ENCODE peak calls at places on chromosomes 11 and 22, in seven cellular contexts. One of them, this sample, is unnamed.

GRCh38 chr11:119192111-119192510 is 6.8 kb downstream of the NHERF4 start:
- DNase-seq in CD8-positive, alpha-beta T cell: no peak
- DNase-seq in ovary: no peak
- DNase-seq in mucosa of descending colon: no peak
- DNase-seq in pancreas: no peak
- DNase-seq in neuronal stem cell: no peak
- DNase-seq in endodermal cell: no peak
- DNase-seq in this sample: no peak

GRCh38 chr22:30564045-30564765 is 10.3 kb downstream of the GAL3ST1 start:
- DNase-seq in CD8-positive, alpha-beta T cell: no peak
- DNase-seq in ovary: no peak
- DNase-seq in mucosa of descending colon: no peak
- DNase-seq in pancreas: no peak
- DNase-seq in neuronal stem cell: no peak
- DNase-seq in endodermal cell: no peak
- DNase-seq in this sample: no peak

GRCh38 chr11:96055706-96056387 is 131.9 kb upstream of the MTMR2 start:
- DNase-seq in CD8-positive, alpha-beta T cell: no peak
- DNase-seq in ovary: no peak
- DNase-seq in mucosa of descending colon: no peak
- DNase-seq in pancreas: no peak
- DNase-seq in neuronal stem cell: peak; percentile 6
- DNase-seq in endodermal cell: peak; percentile 67
- DNase-seq in this sample: no peak

GRCh38 chr11:77069969-77070582 is 3.3 kb downstream of the CAPN5 start:
- DNase-seq in CD8-positive, alpha-beta T cell: no peak
- DNase-seq in ovary: no peak
- DNase-seq in mucosa of descending colon: no peak
- DNase-seq in pancreas: no peak
- DNase-seq in neuronal stem cell: no peak
- DNase-seq in endodermal cell: peak; percentile 27
- DNase-seq in this sample: no peak

GRCh38 chr22:41893591-41894375 is 21.1 kb downstream of the SHISA8 start:
- DNase-seq in CD8-positive, alpha-beta T cell: no peak
- DNase-seq in ovary: no peak
- DNase-seq in mucosa of descending colon: no peak
- DNase-seq in pancreas: no peak
- DNase-seq in neuronal stem cell: no peak
- DNase-seq in endodermal cell: no peak
- DNase-seq in this sample: no peak

GRCh38 chr11:66619080-66619554 is 2.7 kb downstream of the RBM14 start:
- DNase-seq in CD8-positive, alpha-beta T cell: peak; percentile 24
- DNase-seq in ovary: no peak
- DNase-seq in mucosa of descending colon: no peak
- DNase-seq in pancreas: no peak
- DNase-seq in neuronal stem cell: no peak
- DNase-seq in endodermal cell: no peak
- DNase-seq in this sample: no peak

GRCh38 chr11:114610984-114611944 is 15.7 kb upstream of the NXPE4 start:
- DNase-seq in CD8-positive, alpha-beta T cell: no peak
- DNase-seq in ovary: no peak
- DNase-seq in mucosa of descending colon: no peak
- DNase-seq in pancreas: no peak
- DNase-seq in neuronal stem cell: no peak
- DNase-seq in endodermal cell: peak; percentile 9
- DNase-seq in this sample: no peak

GRCh38 chr11:3822312-3822711 is 14.0 kb downstream of the PGAP2 start:
- DNase-seq in CD8-positive, alpha-beta T cell: no peak
- DNase-seq in ovary: no peak
- DNase-seq in mucosa of descending colon: no peak
- DNase-seq in pancreas: no peak
- DNase-seq in neuronal stem cell: no peak
- DNase-seq in endodermal cell: no peak
- DNase-seq in this sample: no peak

GRCh38 chr11:73257342-73258103 is 14.6 kb upstream of the P2RY6 start:
- DNase-seq in CD8-positive, alpha-beta T cell: no peak
- DNase-seq in ovary: peak; percentile 55
- DNase-seq in mucosa of descending colon: no peak
- DNase-seq in pancreas: no peak
- DNase-seq in neuronal stem cell: no peak
- DNase-seq in endodermal cell: peak; percentile 58
- DNase-seq in this sample: no peak

GRCh38 chr22:35921777-35922176 is 106.8 kb downstream of the RBFOX2 start:
- DNase-seq in CD8-positive, alpha-beta T cell: no peak
- DNase-seq in ovary: peak; percentile 51
- DNase-seq in mucosa of descending colon: no peak
- DNase-seq in pancreas: peak; percentile 75
- DNase-seq in neuronal stem cell: peak; percentile 36
- DNase-seq in endodermal cell: peak; percentile 88
- DNase-seq in this sample: peak; percentile 58

GRCh38 chr11:62208785-62209144 is 292 bp downstream of the SCGB2A1 start:
- DNase-seq in CD8-positive, alpha-beta T cell: no peak
- DNase-seq in ovary: no peak
- DNase-seq in mucosa of descending colon: no peak
- DNase-seq in pancreas: no peak
- DNase-seq in neuronal stem cell: no peak
- DNase-seq in endodermal cell: no peak
- DNase-seq in this sample: no peak

GRCh38 chr11:76823481-76824028 is 37.2 kb upstream of the ACER3 start:
- DNase-seq in CD8-positive, alpha-beta T cell: no peak
- DNase-seq in ovary: no peak
- DNase-seq in mucosa of descending colon: no peak
- DNase-seq in pancreas: no peak
- DNase-seq in neuronal stem cell: no peak
- DNase-seq in endodermal cell: peak; percentile 49
- DNase-seq in this sample: no peak

GRCh38 chr11:13160302-13160701 is 117.3 kb upstream of the BMAL1 start:
- DNase-seq in CD8-positive, alpha-beta T cell: no peak
- DNase-seq in ovary: no peak
- DNase-seq in mucosa of descending colon: no peak
- DNase-seq in pancreas: no peak
- DNase-seq in neuronal stem cell: no peak
- DNase-seq in endodermal cell: no peak
- DNase-seq in this sample: no peak

GRCh38 chr11:70865356-70865755 is 387.0 kb downstream of the SHANK2 start:
- DNase-seq in CD8-positive, alpha-beta T cell: no peak
- DNase-seq in ovary: no peak
- DNase-seq in mucosa of descending colon: no peak
- DNase-seq in pancreas: no peak
- DNase-seq in neuronal stem cell: no peak
- DNase-seq in endodermal cell: no peak
- DNase-seq in this sample: no peak

GRCh38 chr22:36853407-36854099 is 7.3 kb upstream of the NCF4 start:
- DNase-seq in CD8-positive, alpha-beta T cell: peak; percentile 76
- DNase-seq in ovary: no peak
- DNase-seq in mucosa of descending colon: peak; percentile 82
- DNase-seq in pancreas: peak; percentile 47
- DNase-seq in neuronal stem cell: peak; percentile 61
- DNase-seq in endodermal cell: peak; percentile 97
- DNase-seq in this sample: peak; percentile 71

GRCh38 chr11:75193271-75193670 is 42.4 kb downstream of the SLCO2B1 start:
- DNase-seq in CD8-positive, alpha-beta T cell: no peak
- DNase-seq in ovary: no peak
- DNase-seq in mucosa of descending colon: no peak
- DNase-seq in pancreas: no peak
- DNase-seq in neuronal stem cell: no peak
- DNase-seq in endodermal cell: no peak
- DNase-seq in this sample: no peak

GRCh38 chr11:110123003-110123402 is 29.8 kb downstream of the ZC3H12C start:
- DNase-seq in CD8-positive, alpha-beta T cell: no peak
- DNase-seq in ovary: no peak
- DNase-seq in mucosa of descending colon: no peak
- DNase-seq in pancreas: no peak
- DNase-seq in neuronal stem cell: no peak
- DNase-seq in endodermal cell: no peak
- DNase-seq in this sample: no peak

DNA sequence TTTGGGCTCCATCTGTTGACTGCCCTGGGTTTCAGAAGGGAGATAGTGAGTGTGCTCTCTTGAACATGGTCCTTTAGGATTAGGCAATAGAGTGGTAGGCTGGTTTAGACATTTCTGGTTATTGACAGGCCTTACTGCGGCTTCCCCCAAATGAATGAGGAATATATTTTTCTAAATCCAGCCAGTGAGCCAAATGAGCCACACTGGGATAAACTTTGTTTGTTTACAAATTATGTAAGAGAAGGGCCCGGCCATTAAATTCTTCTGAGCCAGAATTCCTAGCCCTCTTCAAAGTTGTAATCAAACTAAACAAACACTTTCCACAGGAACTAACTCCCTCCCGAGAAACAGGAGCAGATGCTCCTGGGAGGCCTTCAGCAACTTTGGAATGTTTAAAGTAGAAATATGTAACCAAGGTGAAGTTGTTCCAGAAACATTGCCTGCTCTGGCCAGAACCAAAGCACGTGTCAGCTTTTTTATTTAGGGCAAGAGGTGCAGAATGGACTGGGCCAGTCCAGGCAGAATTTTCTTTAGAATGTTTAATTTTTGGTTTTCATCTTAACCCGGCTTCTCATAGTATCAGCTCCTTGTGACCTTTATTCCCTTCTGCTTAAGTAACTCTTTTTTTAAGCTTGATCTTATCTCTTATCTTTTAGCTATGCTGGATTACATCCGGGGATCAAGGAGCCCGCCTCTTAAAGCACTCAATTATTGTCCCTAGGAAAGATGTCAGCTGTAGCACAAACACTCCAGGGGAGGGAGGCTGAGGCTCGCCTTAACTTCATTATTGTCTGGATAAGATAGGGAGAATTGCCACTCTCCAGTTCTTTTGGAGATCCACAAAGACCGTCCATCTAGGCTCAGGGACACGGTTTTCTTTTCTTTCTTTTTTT is 28.7 kb downstream of the ZNRF3 start:
- DNase-seq in CD8-positive, alpha-beta T cell: no peak
- DNase-seq in ovary: no peak
- DNase-seq in mucosa of descending colon: no peak
- DNase-seq in pancreas: no peak
- DNase-seq in neuronal stem cell: no peak
- DNase-seq in endodermal cell: no peak
- DNase-seq in this sample: no peak
- H3K4me1 ChIP-seq in CD8-positive, alpha-beta T cell: no peaks in the 10 kb centered on the region
- H3K4me1 ChIP-seq in ovary: peaks cover 30% of the 10 kb centered on the region
- H3K4me1 ChIP-seq in mucosa of descending colon: peaks cover 21% of the 10 kb centered on the region
- H3K4me1 ChIP-seq in pancreas: peaks cover 9% of the 10 kb centered on the region
- H3K4me1 ChIP-seq in neuronal stem cell: peaks cover 14% of the 10 kb centered on the region
- H3K4me1 ChIP-seq in endodermal cell: peaks cover 12% of the 10 kb centered on the region
- H3K4me1 ChIP-seq in this sample: peaks cover 43% of the 10 kb centered on the region

DNA sequence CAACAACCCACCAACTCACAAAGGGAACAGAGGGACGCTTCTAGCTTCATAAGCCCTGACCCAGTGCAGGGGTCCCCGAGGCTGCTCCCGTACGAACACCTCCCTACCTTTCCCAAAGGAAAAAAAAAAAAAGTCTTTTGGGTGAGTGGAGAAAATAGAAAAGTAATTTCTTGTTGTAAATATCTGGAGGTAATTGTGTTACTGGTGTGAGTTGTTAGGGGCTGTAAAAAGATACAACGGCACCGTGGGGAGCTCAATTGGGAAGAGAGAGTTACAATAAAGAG is 3.4 kb downstream of the PAX6 start:
- DNase-seq in CD8-positive, alpha-beta T cell: no peak
- DNase-seq in ovary: no peak
- DNase-seq in mucosa of descending colon: no peak
- DNase-seq in pancreas: no peak
- DNase-seq in neuronal stem cell: no peak
- DNase-seq in endodermal cell: no peak
- DNase-seq in this sample: no peak
- H3K4me1 ChIP-seq in CD8-positive, alpha-beta T cell: peaks cover 61% of the 10 kb centered on the region
- H3K4me1 ChIP-seq in ovary: peaks cover 12% of the 10 kb centered on the region
- H3K4me1 ChIP-seq in mucosa of descending colon: peaks cover 38% of the 10 kb centered on the region
- H3K4me1 ChIP-seq in pancreas: peaks cover 8% of the 10 kb centered on the region
- H3K4me1 ChIP-seq in neuronal stem cell: peaks cover 32% of the 10 kb centered on the region
- H3K4me1 ChIP-seq in endodermal cell: peaks cover 18% of the 10 kb centered on the region
- H3K4me1 ChIP-seq in this sample: peaks cover 48% of the 10 kb centered on the region

GRCh38 chr11:45920531-45921477 is 1.7 kb upstream of the LARGE2 start:
- DNase-seq in CD8-positive, alpha-beta T cell: no peak
- DNase-seq in ovary: no peak
- DNase-seq in mucosa of descending colon: peak; percentile 16
- DNase-seq in pancreas: no peak
- DNase-seq in neuronal stem cell: no peak
- DNase-seq in endodermal cell: no peak
- DNase-seq in this sample: peak; percentile 26
- H3K4me1 ChIP-seq in CD8-positive, alpha-beta T cell: peaks cover 26% of the 10 kb centered on the region
- H3K4me1 ChIP-seq in ovary: no peaks in the 10 kb centered on the region
- H3K4me1 ChIP-seq in mucosa of descending colon: peaks cover 26% of the 10 kb centered on the region
- H3K4me1 ChIP-seq in pancreas: peaks cover 19% of the 10 kb centered on the region
- H3K4me1 ChIP-seq in neuronal stem cell: peaks cover 27% of the 10 kb centered on the region
- H3K4me1 ChIP-seq in endodermal cell: peaks cover 2% of the 10 kb centered on the region
- H3K4me1 ChIP-seq in this sample: peaks cover 21% of the 10 kb centered on the region

GRCh38 chr22:45504703-45505341 is 2.1 kb downstream of the FBLN1 start:
- DNase-seq in CD8-positive, alpha-beta T cell: no peak
- DNase-seq in ovary: no peak
- DNase-seq in mucosa of descending colon: no peak
- DNase-seq in pancreas: no peak
- DNase-seq in neuronal stem cell: peak; percentile 83
- DNase-seq in endodermal cell: peak; percentile 77
- DNase-seq in this sample: peak; percentile 79

GRCh38 chr22:45502215-45503070 is at the start of gene FBLN1:
- DNase-seq in CD8-positive, alpha-beta T cell: no peak
- DNase-seq in ovary: peak; percentile 71
- DNase-seq in mucosa of descending colon: peak; percentile 52
- DNase-seq in pancreas: no peak
- DNase-seq in neuronal stem cell: peak; percentile 85
- DNase-seq in endodermal cell: peak; percentile 91
- DNase-seq in this sample: peak; percentile 62

GRCh38 chr22:45503816-45504702 is 1.4 kb downstream of the FBLN1 start:
- DNase-seq in CD8-positive, alpha-beta T cell: no peak
- DNase-seq in ovary: no peak
- DNase-seq in mucosa of descending colon: no peak
- DNase-seq in pancreas: no peak
- DNase-seq in neuronal stem cell: peak; percentile 98
- DNase-seq in endodermal cell: peak; percentile 87
- DNase-seq in this sample: no peak

GRCh38 chr22:45505991-45506743 is 3.5 kb downstream of the FBLN1 start:
- DNase-seq in CD8-positive, alpha-beta T cell: no peak
- DNase-seq in ovary: no peak
- DNase-seq in mucosa of descending colon: no peak
- DNase-seq in pancreas: no peak
- DNase-seq in neuronal stem cell: no peak
- DNase-seq in endodermal cell: peak; percentile 49
- DNase-seq in this sample: no peak

DNA sequence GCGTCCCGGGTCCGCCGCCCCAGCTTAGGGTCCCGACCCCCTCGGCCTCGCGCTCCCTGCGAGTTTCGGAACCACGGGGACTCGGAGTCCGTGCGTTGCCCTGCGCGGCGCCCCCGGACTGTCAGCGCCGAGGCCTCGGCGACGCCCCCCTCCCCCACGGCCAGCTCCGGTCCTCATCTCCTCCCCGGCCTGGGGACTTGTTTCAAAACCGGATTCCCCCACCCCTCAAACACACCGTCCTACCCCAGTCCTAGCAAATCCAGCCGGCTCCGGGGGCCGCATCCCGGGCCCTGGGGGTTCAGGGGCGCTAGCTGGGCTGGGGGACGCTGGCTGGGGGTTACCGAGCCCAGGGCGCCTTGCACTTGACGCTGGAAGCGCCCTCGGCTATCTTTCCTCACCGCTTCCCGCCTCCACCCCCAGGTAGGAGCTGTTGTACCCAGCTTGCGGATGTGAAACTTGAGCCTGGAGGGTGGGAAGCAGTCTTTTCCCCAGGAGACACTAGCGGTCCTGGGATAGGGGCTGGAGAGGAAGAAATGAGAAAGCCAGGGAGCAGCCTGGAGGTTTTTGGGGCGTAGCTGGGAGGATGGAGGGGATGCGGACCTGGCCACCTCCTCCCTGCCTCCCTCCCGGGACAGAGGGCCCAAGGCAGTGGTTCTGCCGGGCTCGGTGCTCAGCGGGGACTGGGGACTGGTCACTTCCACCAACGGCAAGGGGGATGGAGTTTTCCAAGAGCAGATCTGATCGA is 560 bp downstream of the FBLN1 start:
- DNase-seq in CD8-positive, alpha-beta T cell: no peak
- DNase-seq in ovary: no peak
- DNase-seq in mucosa of descending colon: no peak
- DNase-seq in pancreas: no peak
- DNase-seq in neuronal stem cell: peak; percentile 68
- DNase-seq in endodermal cell: peak; percentile 81
- DNase-seq in this sample: no peak
- H3K4me1 ChIP-seq in CD8-positive, alpha-beta T cell: no peaks in the 10 kb centered on the region
- H3K4me1 ChIP-seq in ovary: peaks cover 6% of the 10 kb centered on the region
- H3K4me1 ChIP-seq in mucosa of descending colon: peaks cover 5% of the 10 kb centered on the region
- H3K4me1 ChIP-seq in pancreas: no peaks in the 10 kb centered on the region
- H3K4me1 ChIP-seq in neuronal stem cell: peaks cover 30% of the 10 kb centered on the region
- H3K4me1 ChIP-seq in endodermal cell: peaks cover 3% of the 10 kb centered on the region
- H3K4me1 ChIP-seq in this sample: no peaks in the 10 kb centered on the region

This sample was measured in psoas muscle.